ENCODE peak calls at places on chromosomes 16 and 17, in seven cellular contexts. S is psoas muscle, G is prostate gland, B is left ventricle myocardium inferior, L is PC-3, R is AG04450, H is cardiac muscle cell. I is an unnamed sample.

GRCh38 chr17:4920351-4921048 is 11.6 kb upstream of the GP1BA start:
- DNase-seq in S (no peak), G (no peak), B (no peak), L (no peak), R (no peak), H (peak; percentile 78), I (no peak)

GRCh38 chr17:3976675-3977171 is 12.5 kb upstream of the ATP2A3 start:
- DNase-seq in S (peak; percentile 77), G (peak; percentile 93), B (peak; percentile 88), L (no peak), R (no peak), H (no peak), I (no peak)

GRCh38 chr17:29593546-29594440 is 861 bp downstream of the ANKRD13B start:
- DNase-seq in S (no peak), G (no peak), B (no peak), L (peak; percentile 6), R (no peak), H (peak; percentile 29), I (no peak)

GRCh38 chr17:68085751-68086445 is 50.4 kb downstream of the KPNA2 start:
- DNase-seq in S (no peak), G (no peak), B (no peak), L (no peak), R (no peak), H (no peak), I (no peak)

GRCh38 chr17:63932008-63932561 is at the start of gene CD79B:
- DNase-seq in S (no peak), G (no peak), B (no peak), L (no peak), R (no peak), H (no peak), I (no peak)

GRCh38 chr16:48011466-48011865 is 144.3 kb downstream of the ABCC12 start:
- DNase-seq in S (no peak), G (no peak), B (no peak), L (no peak), R (no peak), H (no peak), I (no peak)

GRCh38 chr17:2050871-2051387 is 4.0 kb upstream of the HIC1 start:
- DNase-seq in S (peak; percentile 26), G (no peak), B (no peak), L (peak; percentile 41), R (no peak), H (peak; percentile 75), I (no peak)

GRCh38 chr16:1823821-1824220 is 2.8 kb downstream of the HAGH start:
- DNase-seq in S (no peak), G (no peak), B (peak; percentile 41), L (peak; percentile 6), R (peak; percentile 21), H (peak; percentile 70), I (no peak)

GRCh38 chr16:27214084-27214961 is 11.0 kb downstream of the KDM8 start:
- DNase-seq in S (no peak), G (no peak), B (no peak), L (no peak), R (no peak), H (no peak), I (no peak)

GRCh38 chr17:77836557-77837041 is 121.9 kb upstream of the TNRC6C start:
- DNase-seq in S (no peak), G (peak; percentile 75), B (no peak), L (peak; percentile 98), R (no peak), H (peak; percentile 43), I (peak; percentile 90)

GRCh38 chr16:70453891-70454220 is 539 bp upstream of the FCSK start:
- DNase-seq in S (no peak), G (no peak), B (no peak), L (peak; percentile 23), R (no peak), H (no peak), I (no peak)
- H3K27ac ChIP-seq in S (peak overlapping the region; percentile 99), G (peak overlapping the region; percentile 89), B (peak overlapping the region; percentile 97), L (peak overlapping the region; percentile 65), R (peak overlapping the region; percentile 97), H (peak overlapping the region; percentile 100), I (peak overlapping the region; percentile 70)

GRCh38 chr16:25110392-25110947 is 1.1 kb upstream of the LCMT1 start:
- DNase-seq in S (no peak), G (no peak), B (no peak), L (no peak), R (no peak), H (no peak), I (no peak)

GRCh38 chr16:25107466-25107792 is 4.1 kb upstream of the LCMT1 start:
- DNase-seq in S (no peak), G (no peak), B (no peak), L (no peak), R (no peak), H (no peak), I (no peak)

GRCh38 chr16:25108054-25108453 is 3.5 kb upstream of the LCMT1 start:
- DNase-seq in S (no peak), G (no peak), B (no peak), L (peak; percentile 29), R (no peak), H (no peak), I (no peak)

GRCh38 chr16:25109643-25110042 is 1.9 kb upstream of the LCMT1 start:
- DNase-seq in S (peak; percentile 60), G (no peak), B (no peak), L (peak; percentile 91), R (peak; percentile 91), H (peak; percentile 91), I (peak; percentile 90)

DNA sequence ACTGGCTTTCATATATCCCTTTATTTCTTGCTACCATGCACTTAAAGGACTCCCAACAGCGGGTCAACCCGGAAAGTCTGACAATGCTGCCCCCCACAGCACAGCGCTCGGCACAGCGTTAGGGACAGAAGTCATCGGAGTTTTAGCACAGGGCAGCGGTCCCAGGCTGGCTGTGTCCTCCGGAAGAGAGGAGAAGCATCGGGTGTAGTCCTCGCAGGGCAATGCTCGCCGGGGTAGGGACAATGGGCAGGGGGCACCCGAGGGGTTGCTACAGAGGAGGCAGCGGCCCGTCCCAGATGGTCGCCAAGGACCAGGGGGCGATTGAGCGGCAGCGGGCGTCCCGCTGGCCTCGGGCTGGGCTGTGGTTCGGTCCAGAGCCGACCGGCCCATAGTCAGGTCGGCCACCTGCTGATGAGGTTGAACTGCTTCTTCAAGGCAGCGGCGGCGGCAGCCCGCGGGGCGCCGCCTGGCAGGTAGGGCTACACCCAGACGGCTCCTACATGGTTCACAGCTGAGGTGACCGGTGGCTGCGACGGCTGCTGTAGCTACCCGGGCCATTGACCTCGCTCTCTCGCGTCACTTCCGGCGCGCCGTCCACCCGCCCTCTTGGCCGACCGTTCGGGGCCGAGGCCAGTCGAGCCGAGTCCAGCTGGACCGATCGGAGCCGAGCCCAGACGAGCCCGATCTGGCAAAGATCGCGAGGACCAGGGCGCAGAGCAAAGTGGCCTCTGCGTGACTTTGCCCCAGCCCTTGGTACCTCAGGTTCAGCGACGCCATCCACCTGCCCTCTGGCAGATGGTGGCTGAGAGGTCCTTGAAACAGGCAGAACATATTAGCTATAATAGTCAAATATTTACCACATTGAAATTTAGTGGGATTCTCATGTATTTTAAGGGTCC is 4.7 kb upstream of the LCMT1 start:
- DNase-seq in S (peak; percentile 97), G (peak; percentile 93), B (peak; percentile 96), L (peak; percentile 80), R (peak; percentile 45), H (peak; percentile 92), I (no peak)
- H3K27ac ChIP-seq in S (peak overlapping the region; percentile 96), G (peak overlapping the region; percentile 76), B (peak overlapping the region; percentile 95), L (no peak overlapping the region), R (peak overlapping the region; percentile 57), H (peak overlapping the region; percentile 40), I (peak overlapping the region; percentile 39)

DNA sequence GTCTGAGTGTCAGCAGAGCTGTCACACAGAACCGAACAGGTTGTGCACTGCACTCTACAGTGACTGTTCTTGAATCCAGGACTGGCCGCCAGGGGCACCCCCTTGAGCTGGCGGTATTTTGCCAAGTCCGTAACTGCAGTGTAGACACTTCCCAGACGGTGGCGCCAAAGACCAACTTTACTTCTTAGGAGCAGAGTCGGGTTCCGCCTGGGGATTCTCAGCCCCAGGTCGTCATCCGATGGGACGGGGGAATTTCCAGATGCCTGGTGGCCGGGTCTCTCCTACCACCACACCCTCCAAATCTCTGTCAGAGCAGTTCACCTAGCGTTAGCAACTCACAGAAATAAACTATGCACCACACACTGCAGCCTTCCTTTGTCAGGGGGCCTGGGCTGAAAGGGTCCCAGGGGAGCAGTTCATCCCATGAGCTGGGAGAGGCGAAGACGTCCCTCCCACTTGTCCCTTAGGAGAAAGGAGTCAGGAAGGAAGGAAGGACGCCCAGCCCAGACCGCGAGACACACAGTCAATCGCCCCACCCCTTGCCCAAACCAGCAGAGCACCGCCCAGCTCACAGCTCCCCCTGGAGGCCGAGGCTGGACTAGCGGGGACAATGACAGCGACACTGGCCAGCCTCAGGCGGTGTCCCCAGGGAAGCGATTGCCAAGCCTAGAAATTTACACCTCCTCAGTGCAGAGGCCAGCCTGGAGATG is 7.4 kb upstream of the RIPOR1 start:
- DNase-seq in S (peak; percentile 94), G (peak; percentile 96), B (peak; percentile 94), L (peak; percentile 97), R (peak; percentile 85), H (peak; percentile 97), I (peak; percentile 82)
- H3K27ac ChIP-seq in S (peak overlapping the region; percentile 87), G (peak overlapping the region; percentile 96), B (peak overlapping the region; percentile 93), L (peak overlapping the region; percentile 75), R (peak overlapping the region; percentile 99), H (peak overlapping the region; percentile 77), I (peak overlapping the region; percentile 63)

GRCh38 chr17:79549111-79549915 is 61.5 kb downstream of the RBFOX3 start:
- DNase-seq in S (no peak), G (no peak), B (no peak), L (no peak), R (no peak), H (no peak), I (no peak)
- H3K27ac ChIP-seq in S (no peak overlapping the region), G (no peak overlapping the region), B (no peak overlapping the region), L (no peak overlapping the region), R (no peak overlapping the region), H (no peak overlapping the region), I (no peak overlapping the region)

GRCh38 chr17:30819941-30820705 is 4.4 kb downstream of the CRLF3 start:
- DNase-seq in S (no peak), G (no peak), B (no peak), L (no peak), R (no peak), H (peak; percentile 65), I (no peak)
- H3K27ac ChIP-seq in S (no peak overlapping the region), G (no peak overlapping the region), B (peak overlapping the region; percentile 2), L (no peak overlapping the region), R (no peak overlapping the region), H (no peak overlapping the region), I (no peak overlapping the region)

GRCh38 chr16:59684911-59685310 is 950.8 kb upstream of the GOT2 start:
- DNase-seq in S (no peak), G (no peak), B (no peak), L (no peak), R (no peak), H (no peak), I (no peak)
- H3K27ac ChIP-seq in S (no peak overlapping the region), G (no peak overlapping the region), B (no peak overlapping the region), L (no peak overlapping the region), R (no peak overlapping the region), H (no peak overlapping the region), I (no peak overlapping the region)

DNA sequence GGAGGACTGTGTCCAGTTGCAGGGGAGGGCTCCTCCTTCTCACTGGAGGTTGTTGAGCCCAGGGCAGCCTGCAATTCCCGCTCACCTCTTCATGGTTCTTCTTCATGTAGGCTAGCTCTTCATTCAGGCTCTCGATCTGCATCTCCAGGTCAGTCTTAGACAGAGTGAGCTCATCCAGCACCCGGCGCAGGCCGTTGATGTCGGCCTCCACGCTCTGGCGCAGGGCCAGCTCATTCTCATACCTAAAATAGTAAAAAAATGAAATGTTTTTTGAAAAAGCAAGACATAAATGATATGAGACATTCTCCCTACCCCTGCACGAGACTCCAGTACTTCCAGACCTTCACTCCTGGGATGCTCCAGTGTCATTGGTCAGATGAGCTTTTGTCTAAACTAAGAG is 2.2 kb downstream of the KRT13 start:
- DNase-seq in S (no peak), G (no peak), B (no peak), L (no peak), R (no peak), H (no peak), I (no peak)
- H3K27ac ChIP-seq in S (no peak overlapping the region), G (no peak overlapping the region), B (no peak overlapping the region), L (no peak overlapping the region), R (no peak overlapping the region), H (no peak overlapping the region), I (no peak overlapping the region)

I was measured in epithelial cell of prostate.